ENCODE peak calls at places on chromosome X, in six cellular contexts. E is testis; R is kidney tubule cell; N is non-pigmented ciliary epithelial cell; J is effector CD8-positive, alpha-beta T cell; T is effector memory CD4-positive, alpha-beta T cell. O is an unnamed sample.

GRCh38 chrX:33171071-33171470 is 40.3 kb downstream of the DMD start:
- DNase-seq in E (no peak), R (no peak), N (no peak), J (no peak), T (no peak), O (no peak)

GRCh38 chrX:81414630-81415029 is 212.7 kb downstream of the SH3BGRL start:
- DNase-seq in E (no peak), R (no peak), N (no peak), J (no peak), T (no peak), O (no peak)

GRCh38 chrX:97399400-97399799 is 515.7 kb downstream of the RPA4 start:
- DNase-seq in E (no peak), R (peak; percentile 79), N (peak; percentile 43), J (no peak), T (no peak), O (no peak)

GRCh38 chrX:72367524-72367923 is 61.8 kb upstream of the CITED1 start:
- DNase-seq in E (no peak), R (no peak), N (no peak), J (no peak), T (no peak), O (no peak)

GRCh38 chrX:56793533-56794320 is 64.7 kb downstream of the NBDY start:
- DNase-seq in E (no peak), R (peak; percentile 40), N (no peak), J (no peak), T (no peak), O (no peak)

GRCh38 chrX:45771560-45772340 is 571.1 kb upstream of the DIPK2B start:
- DNase-seq in E (no peak), R (peak; percentile 58), N (no peak), J (peak; percentile 5), T (peak; percentile 52), O (no peak)

GRCh38 chrX:1582686-1583437 is 8.5 kb upstream of the AKAP17A start:
- DNase-seq in E (no peak), R (peak; percentile 38), N (no peak), J (no peak), T (peak; percentile 39), O (no peak)

GRCh38 chrX:154750301-154751120 is at the start of gene GAB3:
- DNase-seq in E (peak; percentile 48), R (peak; percentile 32), N (no peak), J (peak; percentile 17), T (peak; percentile 29), O (no peak)

GRCh38 chrX:37685452-37686347 is at the start of gene XK:
- DNase-seq in E (peak; percentile 71), R (peak; percentile 59), N (no peak), J (no peak), T (no peak), O (no peak)

GRCh38 chrX:7084841-7085240 is 62.7 kb upstream of the STS start:
- DNase-seq in E (no peak), R (no peak), N (no peak), J (no peak), T (no peak), O (no peak)

GRCh38 chrX:2962346-2962745 is 33.2 kb upstream of the ARSD start:
- DNase-seq in E (no peak), R (no peak), N (no peak), J (no peak), T (no peak), O (no peak)

GRCh38 chrX:71870337-71871098 is 40.1 kb upstream of the NHSL2 start:
- DNase-seq in E (peak; percentile 20), R (peak; percentile 62), N (no peak), J (no peak), T (no peak), O (no peak)

GRCh38 chrX:153446950-153447580 is 1.2 kb upstream of the TREX2 start:
- DNase-seq in E (no peak), R (no peak), N (no peak), J (no peak), T (no peak), O (no peak)

GRCh38 chrX:118025193-118025592 is 91.4 kb downstream of the KLHL13 start:
- DNase-seq in E (no peak), R (no peak), N (no peak), J (no peak), T (no peak), O (no peak)

GRCh38 chrX:48779399-48779798 is 7.0 kb upstream of the GATA1 start:
- DNase-seq in E (no peak), R (no peak), N (no peak), J (no peak), T (no peak), O (no peak)

GRCh38 chrX:32530802-32531403 is 680.4 kb downstream of the DMD start:
- DNase-seq in E (peak; percentile 25), R (peak; percentile 44), N (no peak), J (no peak), T (no peak), O (no peak)

GRCh38 chrX:69025802-69026301 is 139.4 kb downstream of the PJA1 start:
- DNase-seq in E (no peak), R (peak; percentile 95), N (no peak), J (no peak), T (no peak), O (peak; percentile 79)

GRCh38 chrX:40097492-40098263 is at the start of gene BCOR:
- DNase-seq in E (peak; percentile 71), R (peak; percentile 72), N (no peak), J (peak; percentile 44), T (peak; percentile 63), O (no peak)

GRCh38 chrX:47351706-47352105 is 18.7 kb upstream of the ZNF157 start:
- DNase-seq in E (no peak), R (no peak), N (no peak), J (no peak), T (no peak), O (no peak)

GRCh38 chrX:49040376-49040955 is 2.7 kb downstream of the TFE3 start:
- DNase-seq in E (no peak), R (peak; percentile 28), N (no peak), J (no peak), T (no peak), O (no peak)

GRCh38 chrX:131405497-131405896 is 116.4 kb upstream of the IGSF1 start:
- DNase-seq in E (no peak), R (no peak), N (no peak), J (no peak), T (no peak), O (no peak)

GRCh38 chrX:140157143-140157542 is 191.8 kb upstream of the CXorf66 start:
- DNase-seq in E (no peak), R (no peak), N (no peak), J (no peak), T (no peak), O (no peak)

GRCh38 chrX:108735087-108735679 is 1.2 kb downstream of the IRS4 start:
- DNase-seq in E (no peak), R (peak; percentile 17), N (no peak), J (no peak), T (no peak), O (no peak)

GRCh38 chrX:1491851-1492349 is 39.2 kb upstream of the ASMTL start:
- DNase-seq in E (peak; percentile 37), R (no peak), N (no peak), J (no peak), T (no peak), O (no peak)

GRCh38 chrX:50805316-50805715 is 8.7 kb downstream of the SHROOM4 start:
- DNase-seq in E (no peak), R (peak; percentile 78), N (no peak), J (no peak), T (no peak), O (no peak)

GRCh38 chrX:96394566-96394965 is 290.1 kb upstream of the DIAPH2 start:
- DNase-seq in E (peak; percentile 15), R (peak; percentile 15), N (no peak), J (no peak), T (no peak), O (no peak)

GRCh38 chrX:39497717-39498265 is 600.0 kb downstream of the BCOR start:
- DNase-seq in E (no peak), R (no peak), N (no peak), J (no peak), T (no peak), O (no peak)

GRCh38 chrX:134186362-134187121 is 50.4 kb upstream of the CCDC160 start:
- DNase-seq in E (no peak), R (no peak), N (no peak), J (peak; percentile 1), T (peak; percentile 32), O (no peak)

GRCh38 chrX:100864967-100865366 is 9.2 kb downstream of the NOX1 start:
- DNase-seq in E (no peak), R (peak; percentile 8), N (no peak), J (no peak), T (no peak), O (no peak)

GRCh38 chrX:154457491-154458115 is 478 bp upstream of the PLXNA3 start:
- DNase-seq in E (peak; percentile 30), R (peak; percentile 61), N (no peak), J (peak; percentile 48), T (peak; percentile 51), O (peak; percentile 2)

GRCh38 chrX:115226929-115227328 is 7.0 kb downstream of the LRCH2 start:
- DNase-seq in E (no peak), R (peak; percentile 40), N (no peak), J (no peak), T (no peak), O (no peak)